ENCODE peak calls at places on chromosomes 13 and 19, in seven cellular contexts. One of them, this sample, is unnamed.

GRCh38 chr13:109344552-109345157 is 441.7 kb downstream of the IRS2 start:
- DNase-seq in cardiac muscle cell: no peak
- DNase-seq in WTC11: no peak
- DNase-seq in CD4-positive, alpha-beta T cell: no peak
- DNase-seq in heart left ventricle: no peak
- DNase-seq in epithelial cell of esophagus: peak; percentile 58
- DNase-seq in uterus: no peak
- DNase-seq in this sample: no peak

GRCh38 chr19:40503300-40503699 is 36.5 kb downstream of the SPTBN4 start:
- DNase-seq in cardiac muscle cell: no peak
- DNase-seq in WTC11: peak; percentile 29
- DNase-seq in CD4-positive, alpha-beta T cell: no peak
- DNase-seq in heart left ventricle: no peak
- DNase-seq in epithelial cell of esophagus: no peak
- DNase-seq in uterus: no peak
- DNase-seq in this sample: no peak

GRCh38 chr19:41351339-41352245 is 2.1 kb downstream of the TGFB1 start:
- DNase-seq in cardiac muscle cell: peak; percentile 48
- DNase-seq in WTC11: peak; percentile 47
- DNase-seq in CD4-positive, alpha-beta T cell: peak; percentile 83
- DNase-seq in heart left ventricle: peak; percentile 80
- DNase-seq in epithelial cell of esophagus: peak; percentile 70
- DNase-seq in uterus: peak; percentile 66
- DNase-seq in this sample: peak; percentile 89

GRCh38 chr13:112118451-112119064 is 51.6 kb downstream of the SOX1 start:
- DNase-seq in cardiac muscle cell: no peak
- DNase-seq in WTC11: no peak
- DNase-seq in CD4-positive, alpha-beta T cell: no peak
- DNase-seq in heart left ventricle: no peak
- DNase-seq in epithelial cell of esophagus: no peak
- DNase-seq in uterus: no peak
- DNase-seq in this sample: no peak

GRCh38 chr13:40438999-40439797 is 227.2 kb downstream of the FOXO1 start:
- DNase-seq in cardiac muscle cell: no peak
- DNase-seq in WTC11: no peak
- DNase-seq in CD4-positive, alpha-beta T cell: no peak
- DNase-seq in heart left ventricle: no peak
- DNase-seq in epithelial cell of esophagus: no peak
- DNase-seq in uterus: no peak
- DNase-seq in this sample: no peak

GRCh38 chr13:21022056-21022693 is 39.2 kb downstream of the LATS2 start:
- DNase-seq in cardiac muscle cell: no peak
- DNase-seq in WTC11: no peak
- DNase-seq in CD4-positive, alpha-beta T cell: no peak
- DNase-seq in heart left ventricle: no peak
- DNase-seq in epithelial cell of esophagus: no peak
- DNase-seq in uterus: no peak
- DNase-seq in this sample: no peak

GRCh38 chr13:97573011-97573410 is 139.0 kb downstream of the RAP2A start:
- DNase-seq in cardiac muscle cell: no peak
- DNase-seq in WTC11: no peak
- DNase-seq in CD4-positive, alpha-beta T cell: no peak
- DNase-seq in heart left ventricle: no peak
- DNase-seq in epithelial cell of esophagus: no peak
- DNase-seq in uterus: no peak
- DNase-seq in this sample: no peak

GRCh38 chr19:46785054-46785979 is 3.1 kb downstream of the SLC1A5 start:
- DNase-seq in cardiac muscle cell: no peak
- DNase-seq in WTC11: no peak
- DNase-seq in CD4-positive, alpha-beta T cell: no peak
- DNase-seq in heart left ventricle: no peak
- DNase-seq in epithelial cell of esophagus: peak; percentile 14
- DNase-seq in uterus: no peak
- DNase-seq in this sample: no peak

GRCh38 chr13:77918391-77919261 is at the start of gene EDNRB:
- DNase-seq in cardiac muscle cell: peak; percentile 59
- DNase-seq in WTC11: peak; percentile 65
- DNase-seq in CD4-positive, alpha-beta T cell: no peak
- DNase-seq in heart left ventricle: peak; percentile 73
- DNase-seq in epithelial cell of esophagus: peak; percentile 72
- DNase-seq in uterus: peak; percentile 35
- DNase-seq in this sample: peak; percentile 52

GRCh38 chr19:51194527-51195315 is 30.2 kb upstream of the CD33 start:
- DNase-seq in cardiac muscle cell: no peak
- DNase-seq in WTC11: no peak
- DNase-seq in CD4-positive, alpha-beta T cell: no peak
- DNase-seq in heart left ventricle: no peak
- DNase-seq in epithelial cell of esophagus: no peak
- DNase-seq in uterus: no peak
- DNase-seq in this sample: no peak

GRCh38 chr13:113947321-113948033 is 26.4 kb downstream of the C13orf46 start:
- DNase-seq in cardiac muscle cell: no peak
- DNase-seq in WTC11: peak; percentile 30
- DNase-seq in CD4-positive, alpha-beta T cell: no peak
- DNase-seq in heart left ventricle: peak; percentile 54
- DNase-seq in epithelial cell of esophagus: peak; percentile 64
- DNase-seq in uterus: peak; percentile 82
- DNase-seq in this sample: peak; percentile 36

GRCh38 chr19:48351341-48351752 is 12.4 kb downstream of the TMEM143 start:
- DNase-seq in cardiac muscle cell: peak; percentile 66
- DNase-seq in WTC11: peak; percentile 90
- DNase-seq in CD4-positive, alpha-beta T cell: peak; percentile 68
- DNase-seq in heart left ventricle: peak; percentile 50
- DNase-seq in epithelial cell of esophagus: peak; percentile 62
- DNase-seq in uterus: no peak
- DNase-seq in this sample: peak; percentile 76

DNA sequence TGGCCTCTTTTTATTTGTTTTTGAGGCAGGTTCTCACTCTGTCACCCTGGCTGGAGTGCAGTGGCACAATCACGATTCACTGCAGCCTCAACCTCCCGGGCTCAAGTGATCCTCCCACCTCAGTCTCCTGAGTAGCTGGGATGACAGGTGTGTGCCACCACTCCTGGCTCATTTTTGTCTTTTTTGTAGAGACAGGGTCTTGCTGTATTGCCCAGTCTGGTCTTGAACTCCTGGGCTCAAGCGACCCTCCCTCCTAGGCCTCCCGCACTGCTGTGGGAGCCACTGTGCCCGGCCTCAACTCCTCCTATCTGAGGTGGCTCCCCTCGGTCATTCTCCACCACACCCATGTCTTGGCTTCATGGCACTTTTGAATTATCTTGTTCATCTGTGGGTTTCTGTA is 8.0 kb downstream of the CKM start:
- DNase-seq in cardiac muscle cell: no peak
- DNase-seq in WTC11: no peak
- DNase-seq in CD4-positive, alpha-beta T cell: no peak
- DNase-seq in heart left ventricle: no peak
- DNase-seq in epithelial cell of esophagus: no peak
- DNase-seq in uterus: no peak
- DNase-seq in this sample: no peak
- TF ChIP-seq CTCF in cardiac muscle cell: no peak
- TF ChIP-seq CTCF in WTC11: no peak
- TF ChIP-seq CTCF in CD4-positive, alpha-beta T cell: no peak
- TF ChIP-seq CTCF in heart left ventricle: no peak
- TF ChIP-seq CTCF in epithelial cell of esophagus: no peak
- TF ChIP-seq CTCF in uterus: no peak
- TF ChIP-seq CTCF in this sample: no peak

GRCh38 chr13:91162180-91162579 is 185.3 kb upstream of the MIR17HG start:
- DNase-seq in cardiac muscle cell: peak; percentile 7
- DNase-seq in WTC11: peak; percentile 23
- DNase-seq in CD4-positive, alpha-beta T cell: no peak
- DNase-seq in heart left ventricle: no peak
- DNase-seq in epithelial cell of esophagus: no peak
- DNase-seq in uterus: no peak
- DNase-seq in this sample: no peak
- TF ChIP-seq CTCF in cardiac muscle cell: no peak
- TF ChIP-seq CTCF in WTC11: no peak
- TF ChIP-seq CTCF in CD4-positive, alpha-beta T cell: no peak
- TF ChIP-seq CTCF in heart left ventricle: no peak
- TF ChIP-seq CTCF in epithelial cell of esophagus: peak; percentile 15
- TF ChIP-seq CTCF in uterus: no peak
- TF ChIP-seq CTCF in this sample: no peak

GRCh38 chr13:48334534-48335127 is 31.1 kb downstream of the RB1 start:
- DNase-seq in cardiac muscle cell: peak; percentile 5
- DNase-seq in WTC11: no peak
- DNase-seq in CD4-positive, alpha-beta T cell: no peak
- DNase-seq in heart left ventricle: no peak
- DNase-seq in epithelial cell of esophagus: peak; percentile 55
- DNase-seq in uterus: no peak
- DNase-seq in this sample: no peak
- TF ChIP-seq CTCF in cardiac muscle cell: peak; percentile 70
- TF ChIP-seq CTCF in WTC11: no peak
- TF ChIP-seq CTCF in CD4-positive, alpha-beta T cell: peak; percentile 95
- TF ChIP-seq CTCF in heart left ventricle: peak; percentile 70
- TF ChIP-seq CTCF in epithelial cell of esophagus: peak; percentile 39
- TF ChIP-seq CTCF in uterus: peak; percentile 37
- TF ChIP-seq CTCF in this sample: peak; percentile 84

GRCh38 chr19:13244920-13245319 is 94.7 kb downstream of the IER2 start:
- DNase-seq in cardiac muscle cell: no peak
- DNase-seq in WTC11: no peak
- DNase-seq in CD4-positive, alpha-beta T cell: no peak
- DNase-seq in heart left ventricle: no peak
- DNase-seq in epithelial cell of esophagus: no peak
- DNase-seq in uterus: no peak
- DNase-seq in this sample: no peak

GRCh38 chr19:13238891-13239534 is 88.8 kb downstream of the IER2 start:
- DNase-seq in cardiac muscle cell: no peak
- DNase-seq in WTC11: no peak
- DNase-seq in CD4-positive, alpha-beta T cell: no peak
- DNase-seq in heart left ventricle: no peak
- DNase-seq in epithelial cell of esophagus: no peak
- DNase-seq in uterus: no peak
- DNase-seq in this sample: no peak

GRCh38 chr19:13243971-13244370 is 93.8 kb downstream of the IER2 start:
- DNase-seq in cardiac muscle cell: no peak
- DNase-seq in WTC11: no peak
- DNase-seq in CD4-positive, alpha-beta T cell: no peak
- DNase-seq in heart left ventricle: no peak
- DNase-seq in epithelial cell of esophagus: no peak
- DNase-seq in uterus: no peak
- DNase-seq in this sample: no peak

GRCh38 chr19:13240312-13241022 is 90.3 kb downstream of the IER2 start:
- DNase-seq in cardiac muscle cell: no peak
- DNase-seq in WTC11: no peak
- DNase-seq in CD4-positive, alpha-beta T cell: no peak
- DNase-seq in heart left ventricle: no peak
- DNase-seq in epithelial cell of esophagus: no peak
- DNase-seq in uterus: no peak
- DNase-seq in this sample: no peak

DNA sequence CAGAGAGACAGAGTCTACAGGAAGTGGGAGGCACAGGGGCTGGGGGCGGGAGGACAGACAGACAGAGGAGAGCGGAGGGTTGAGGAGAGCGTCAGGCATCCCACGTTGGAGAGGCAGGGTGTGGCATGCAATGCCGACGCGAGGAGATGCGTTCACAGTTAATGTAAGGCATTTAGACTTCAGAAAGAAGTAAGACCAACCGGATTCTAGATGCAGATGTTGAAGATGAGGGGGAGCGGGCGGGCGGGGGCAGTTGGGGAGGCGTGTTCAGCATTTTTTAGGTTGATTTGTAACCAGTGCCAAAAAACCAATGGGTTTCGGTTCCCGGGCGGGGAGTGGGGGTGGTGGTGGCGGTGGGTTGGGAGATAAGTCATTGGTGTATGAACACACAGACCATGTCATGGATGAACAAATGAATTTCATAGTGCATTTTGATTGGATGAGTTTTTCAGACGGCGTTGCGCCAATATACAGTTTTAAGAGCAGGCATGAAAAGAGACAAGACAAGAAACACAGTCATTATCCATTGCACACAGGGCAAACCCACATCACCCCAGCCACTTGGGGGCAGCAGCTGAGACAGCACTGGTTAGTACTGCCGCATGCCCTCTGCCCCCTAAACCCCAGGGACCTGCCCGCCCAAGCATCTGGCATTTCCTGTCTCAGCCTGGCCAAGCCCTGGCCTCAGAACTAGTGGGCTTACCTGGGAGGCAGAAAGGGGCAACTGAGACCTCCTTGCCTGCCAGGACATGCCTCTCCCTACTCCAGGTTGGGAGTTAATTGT is 91.3 kb downstream of the IER2 start:
- DNase-seq in cardiac muscle cell: no peak
- DNase-seq in WTC11: peak; percentile 61
- DNase-seq in CD4-positive, alpha-beta T cell: no peak
- DNase-seq in heart left ventricle: no peak
- DNase-seq in epithelial cell of esophagus: no peak
- DNase-seq in uterus: no peak
- DNase-seq in this sample: no peak
- TF ChIP-seq CTCF in cardiac muscle cell: no peak
- TF ChIP-seq CTCF in WTC11: no peak
- TF ChIP-seq CTCF in CD4-positive, alpha-beta T cell: no peak
- TF ChIP-seq CTCF in heart left ventricle: no peak
- TF ChIP-seq CTCF in epithelial cell of esophagus: no peak
- TF ChIP-seq CTCF in uterus: no peak
- TF ChIP-seq CTCF in this sample: peak; percentile 8

DNA sequence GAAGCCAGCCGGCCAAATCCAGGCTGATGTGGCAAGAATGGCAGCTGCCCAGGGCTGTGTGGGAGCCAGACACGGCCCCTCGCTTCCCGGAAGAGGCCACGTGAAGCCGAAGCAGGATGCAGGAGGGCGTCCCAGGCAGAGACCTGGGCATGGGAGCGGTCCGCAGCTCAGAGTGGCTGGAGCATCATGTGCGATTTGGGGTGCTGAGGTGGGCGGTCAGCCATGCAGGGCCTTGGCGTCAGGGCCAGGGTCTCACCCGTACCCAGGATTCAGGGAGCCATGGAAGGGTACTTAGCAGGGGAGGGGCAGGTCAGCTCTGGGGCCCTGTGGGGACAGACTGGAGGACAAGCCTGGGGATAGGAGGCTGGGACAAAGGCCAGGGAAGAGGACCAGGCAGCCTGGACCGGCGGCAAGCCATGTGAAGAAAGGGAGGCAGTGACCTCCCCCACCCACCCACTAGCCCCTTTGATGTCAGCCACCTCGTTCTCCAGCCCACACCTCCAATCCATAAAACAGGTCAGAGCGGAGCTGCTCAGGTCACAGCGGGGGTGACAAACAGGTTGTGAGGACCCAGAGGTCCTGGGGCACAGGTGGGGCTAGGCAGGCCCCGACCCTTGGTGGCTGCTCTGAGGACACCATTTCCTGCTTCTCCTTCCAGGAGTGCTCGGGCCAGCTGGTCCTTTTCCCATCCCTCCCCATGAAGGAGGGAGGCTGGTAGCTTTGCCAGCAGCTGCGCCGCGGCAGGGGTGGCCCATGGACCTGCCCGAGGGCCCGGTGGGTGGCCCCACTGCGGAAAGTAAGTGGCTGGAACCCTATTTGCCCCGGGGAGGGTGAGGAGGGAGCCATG is 2.3 kb downstream of the KASH5 start:
- DNase-seq in cardiac muscle cell: no peak
- DNase-seq in WTC11: no peak
- DNase-seq in CD4-positive, alpha-beta T cell: no peak
- DNase-seq in heart left ventricle: no peak
- DNase-seq in epithelial cell of esophagus: no peak
- DNase-seq in uterus: no peak
- DNase-seq in this sample: no peak
- TF ChIP-seq CTCF in cardiac muscle cell: no peak
- TF ChIP-seq CTCF in WTC11: no peak
- TF ChIP-seq CTCF in CD4-positive, alpha-beta T cell: no peak
- TF ChIP-seq CTCF in heart left ventricle: no peak
- TF ChIP-seq CTCF in epithelial cell of esophagus: no peak
- TF ChIP-seq CTCF in uterus: no peak
- TF ChIP-seq CTCF in this sample: no peak

This sample was measured in CD14-positive monocyte.